ENCODE peak calls at places on chromosomes 11 and 22, in nine cellular contexts. O is upper lobe of left lung, C is breast epithelium, R is esophagus muscularis mucosa, I is prostate gland, B is spleen, Y is endothelial cell of umbilical vein, H is HepG2, J is transverse colon. N is an unnamed sample.

GRCh38 chr11:69552951-69553350 is 71.5 kb downstream of the LINC01488 start:
- DNase-seq in O (no peak), C (peak), R (no peak), I (no peak), B (peak), Y (no peak), H (no peak), J (no peak), N (no peak)

GRCh38 chr11:21895686-21896085 is 297.2 kb upstream of the ANO5 start:
- DNase-seq in O (no peak), C (no peak), R (no peak), I (no peak), B (no peak), Y (no peak), H (no peak), J (no peak), N (no peak)

GRCh38 chr11:44575288-44575672 is 9.8 kb downstream of the CD82 start:
- DNase-seq in O (no peak), C (no peak), R (no peak), I (no peak), B (peak), Y (no peak), H (no peak), J (no peak), N (no peak)

GRCh38 chr22:49522582-49523373 is 304.9 kb downstream of the BRD1 start:
- DNase-seq in O (no peak), C (no peak), R (no peak), I (no peak), B (peak), Y (no peak), H (no peak), J (no peak), N (no peak)

GRCh38 chr11:35932641-35933571 is 11.0 kb upstream of the LDLRAD3 start:
- DNase-seq in O (no peak), C (no peak), R (no peak), I (no peak), B (no peak), Y (no peak), H (no peak), J (no peak), N (no peak)

GRCh38 chr11:62832346-62833234 is at the start of gene TEX54:
- DNase-seq in O (peak), C (peak), R (no peak), I (peak), B (peak), Y (no peak), H (no peak), J (peak), N (peak)

GRCh38 chr11:111047376-111047775 is 198.1 kb upstream of the POU2AF2 start:
- DNase-seq in O (no peak), C (no peak), R (no peak), I (no peak), B (no peak), Y (no peak), H (no peak), J (no peak), N (no peak)

GRCh38 chr11:9302448-9302847 is 11.9 kb downstream of the TMEM41B start:
- DNase-seq in O (no peak), C (no peak), R (peak), I (no peak), B (no peak), Y (no peak), H (no peak), J (no peak), N (no peak)

GRCh38 chr11:50182486-50182885 is 149.8 kb downstream of the OR4C45 start:
- DNase-seq in O (no peak), C (no peak), R (no peak), I (no peak), B (no peak), Y (no peak), H (no peak), J (no peak), N (no peak)

GRCh38 chr22:28976588-28976987 is 85.0 kb downstream of the C22orf31 start:
- DNase-seq in O (no peak), C (no peak), R (no peak), I (no peak), B (no peak), Y (peak), H (no peak), J (no peak), N (no peak)

GRCh38 chr22:20577549-20577975 is 70.2 kb downstream of the MED15 start:
- DNase-seq in O (no peak), C (no peak), R (no peak), I (no peak), B (peak), Y (no peak), H (no peak), J (no peak), N (no peak)
- TF ChIP-seq POLR2A in O (no peak), C (no peak), R (no peak), I (no peak), B (no peak), Y (no peak), H (no peak), J (no peak), N (no peak)

GRCh38 chr11:108591893-108592292 is 1.7 kb downstream of the EXPH5 start:
- DNase-seq in O (no peak), C (no peak), R (no peak), I (no peak), B (no peak), Y (no peak), H (no peak), J (peak), N (no peak)

GRCh38 chr11:108592591-108593213 is 866 bp downstream of the EXPH5 start:
- DNase-seq in O (peak), C (no peak), R (no peak), I (peak), B (peak), Y (no peak), H (no peak), J (peak), N (peak)

GRCh38 chr11:108593214-108593909 is at the start of gene EXPH5:
- DNase-seq in O (peak), C (peak), R (peak), I (peak), B (peak), Y (peak), H (peak), J (peak), N (peak)

GRCh38 chr11:108596701-108597100 is 3.1 kb upstream of the EXPH5 start:
- DNase-seq in O (no peak), C (no peak), R (no peak), I (no peak), B (no peak), Y (no peak), H (no peak), J (no peak), N (no peak)

DNA sequence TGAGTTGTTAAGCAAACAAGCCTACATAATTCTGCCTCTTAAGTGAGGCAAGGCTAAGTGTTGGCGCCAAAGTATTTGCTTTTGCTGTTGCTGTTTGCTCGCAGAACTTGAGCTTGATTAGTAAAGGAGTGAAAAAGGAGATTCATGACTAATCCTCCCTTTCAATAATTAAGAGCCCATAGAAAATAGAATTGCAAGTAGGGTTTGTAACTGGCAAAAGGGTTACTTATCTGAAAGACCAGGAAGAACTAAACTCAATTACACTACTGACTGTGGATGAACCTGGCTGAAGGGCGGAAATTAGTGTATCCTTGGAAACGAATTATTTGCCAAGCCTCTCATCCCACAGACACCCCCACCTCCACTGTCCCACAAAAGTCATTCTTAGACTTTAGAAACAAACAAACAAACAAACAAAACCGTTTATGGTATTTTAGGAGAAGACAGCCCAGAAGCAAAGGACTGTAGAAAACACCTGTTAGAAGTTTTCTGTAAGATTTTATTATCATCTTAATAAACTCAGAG is 404 bp upstream of the EXPH5 start:
- DNase-seq in O (no peak), C (no peak), R (no peak), I (no peak), B (no peak), Y (no peak), H (no peak), J (no peak), N (no peak)
- TF ChIP-seq POLR2AphosphoS5 in O (no peak), C (no peak), R (no peak), I (no peak), B (no peak), Y (no peak), H (no peak), J (no peak), N (no peak)

GRCh38 chr11:64772318-64773018 is 5.9 kb downstream of the SF1 start:
- DNase-seq in O (no peak), C (peak), R (no peak), I (no peak), B (no peak), Y (peak), H (no peak), J (no peak), N (no peak)

GRCh38 chr11:64771861-64772260 is 6.5 kb downstream of the SF1 start:
- DNase-seq in O (no peak), C (no peak), R (no peak), I (no peak), B (no peak), Y (no peak), H (no peak), J (no peak), N (no peak)

GRCh38 chr11:64776425-64776824 is 1.9 kb downstream of the SF1 start:
- DNase-seq in O (no peak), C (no peak), R (no peak), I (no peak), B (no peak), Y (no peak), H (no peak), J (no peak), N (no peak)

GRCh38 chr11:64776875-64777274 is 1.5 kb downstream of the SF1 start:
- DNase-seq in O (no peak), C (no peak), R (no peak), I (no peak), B (peak), Y (no peak), H (no peak), J (no peak), N (no peak)

DNA sequence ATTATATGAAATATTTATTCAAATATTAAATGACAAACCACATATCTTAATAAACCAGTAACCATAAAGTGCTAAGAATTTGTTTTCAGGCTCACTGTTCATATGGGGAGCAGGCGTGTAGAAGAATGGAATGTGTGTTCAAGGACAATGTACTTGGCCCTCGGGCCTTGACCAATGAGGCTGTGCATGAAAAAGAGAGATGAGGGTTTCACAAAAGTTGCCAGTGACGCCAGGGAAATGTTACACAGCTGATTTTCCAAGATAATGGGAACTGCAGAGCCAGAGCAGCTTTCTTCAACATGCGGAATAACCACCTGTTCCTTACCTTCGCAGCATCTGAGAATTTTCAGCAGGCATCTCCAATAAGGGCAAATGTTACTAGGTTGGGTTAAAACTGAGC is 4.2 kb downstream of the SF1 start:
- DNase-seq in O (no peak), C (no peak), R (no peak), I (no peak), B (no peak), Y (no peak), H (no peak), J (no peak), N (no peak)
- TF ChIP-seq POLR2A in O (no peak), C (no peak), R (no peak), I (no peak), B (no peak), Y (no peak), H (no peak), J (no peak), N (no peak)

GRCh38 chr11:75560644-75561043 is 1.4 kb upstream of the SERPINH1 start:
- DNase-seq in O (no peak), C (no peak), R (no peak), I (no peak), B (no peak), Y (no peak), H (no peak), J (no peak), N (no peak)

GRCh38 chr11:75555079-75555811 is 6.8 kb upstream of the SERPINH1 start:
- DNase-seq in O (peak), C (no peak), R (no peak), I (no peak), B (no peak), Y (no peak), H (no peak), J (no peak), N (no peak)

GRCh38 chr11:75554258-75555022 is 7.6 kb upstream of the SERPINH1 start:
- DNase-seq in O (peak), C (peak), R (peak), I (peak), B (no peak), Y (peak), H (peak), J (peak), N (peak)

GRCh38 chr11:75558939-75559843 is 2.9 kb upstream of the SERPINH1 start:
- DNase-seq in O (no peak), C (no peak), R (no peak), I (no peak), B (no peak), Y (peak), H (no peak), J (no peak), N (no peak)

GRCh38 chr11:75557649-75558494 is 4.2 kb upstream of the SERPINH1 start:
- DNase-seq in O (peak), C (no peak), R (no peak), I (peak), B (no peak), Y (peak), H (no peak), J (peak), N (no peak)
- TF ChIP-seq POLR2AphosphoS5 in O (peak), C (no peak), R (peak), I (peak), B (no peak), Y (no peak), H (no peak), J (peak), N (peak)

DNA sequence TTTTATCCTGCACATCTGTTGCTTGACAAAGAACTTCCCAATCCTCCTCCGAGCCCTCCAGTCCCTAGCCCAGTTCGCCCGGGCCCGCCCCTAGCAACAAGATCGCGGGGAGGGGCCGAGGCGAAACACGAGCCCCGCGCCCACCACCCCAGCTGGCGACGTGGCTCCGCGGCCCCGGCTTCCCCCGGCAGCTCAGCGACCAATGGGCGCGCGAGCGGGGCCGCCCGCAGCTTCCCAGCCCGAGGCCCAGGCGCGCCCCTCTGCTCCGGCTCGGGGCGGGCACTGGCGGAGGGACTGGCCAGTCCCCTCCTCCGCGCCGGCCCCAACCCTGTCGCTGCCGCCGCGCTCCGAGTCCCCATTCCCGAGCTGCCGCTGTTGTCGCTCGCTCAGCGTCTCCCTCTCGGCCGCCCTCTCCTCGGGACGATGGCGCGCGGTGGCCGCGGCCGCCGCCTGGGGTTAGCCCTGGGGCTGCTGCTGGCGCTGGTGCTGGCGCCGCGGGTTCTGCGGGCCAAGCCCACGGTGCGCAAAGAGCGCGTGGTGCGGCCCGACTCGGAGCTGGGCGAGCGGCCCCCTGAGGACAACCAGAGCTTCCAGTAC is at the start of gene RCN1:
- DNase-seq in O (peak), C (peak), R (no peak), I (peak), B (peak), Y (peak), H (peak), J (peak), N (peak)
- TF ChIP-seq POLR2A in O (peak), C (no peak), R (no peak), I (peak), B (no peak), Y (peak), H (no peak), J (peak), N (no peak)

GRCh38 chr11:72821221-72821919 is 7.2 kb downstream of the ATG16L2 start:
- DNase-seq in O (peak), C (no peak), R (no peak), I (no peak), B (no peak), Y (no peak), H (no peak), J (peak), N (peak)
- TF ChIP-seq POLR2AphosphoS5 in O (no peak), C (no peak), R (no peak), I (no peak), B (no peak), Y (no peak), H (no peak), J (no peak), N (no peak)

DNA sequence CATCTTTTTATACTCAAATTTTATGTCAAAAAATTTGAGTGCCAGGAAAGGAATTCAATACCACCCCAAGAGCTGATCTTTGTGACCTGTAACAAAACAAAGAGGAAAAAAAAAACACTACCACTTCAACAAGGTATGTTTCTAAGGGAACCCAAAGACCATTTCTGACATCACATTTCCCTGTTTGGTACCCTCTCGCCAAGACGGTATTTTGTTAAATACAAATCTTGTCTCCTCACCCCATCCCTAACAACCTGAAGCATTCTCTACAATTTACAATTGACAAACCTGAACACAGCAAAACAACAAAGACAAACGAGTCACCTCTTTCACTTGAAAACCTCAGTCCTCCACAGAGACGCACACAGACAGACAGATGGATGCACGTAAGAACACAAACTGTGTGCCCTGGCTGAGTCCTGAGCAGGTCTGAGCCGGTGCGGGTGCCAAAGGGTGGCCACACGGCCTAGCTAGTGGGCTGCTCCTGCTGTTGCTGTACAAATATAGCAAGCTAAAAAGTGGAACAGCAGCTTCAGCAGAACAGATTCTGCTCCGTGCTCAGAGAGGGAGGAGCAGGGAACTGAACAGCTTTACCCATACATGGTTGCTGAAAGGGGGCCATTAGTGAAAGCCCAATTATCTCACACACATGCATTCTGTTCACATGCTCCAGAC is 28.6 kb downstream of the CELF1 start:
- DNase-seq in O (peak), C (no peak), R (no peak), I (peak), B (no peak), Y (peak), H (no peak), J (no peak), N (peak)
- TF ChIP-seq POLR2A in O (no peak), C (no peak), R (no peak), I (no peak), B (no peak), Y (no peak), H (no peak), J (no peak), N (no peak)

DNA sequence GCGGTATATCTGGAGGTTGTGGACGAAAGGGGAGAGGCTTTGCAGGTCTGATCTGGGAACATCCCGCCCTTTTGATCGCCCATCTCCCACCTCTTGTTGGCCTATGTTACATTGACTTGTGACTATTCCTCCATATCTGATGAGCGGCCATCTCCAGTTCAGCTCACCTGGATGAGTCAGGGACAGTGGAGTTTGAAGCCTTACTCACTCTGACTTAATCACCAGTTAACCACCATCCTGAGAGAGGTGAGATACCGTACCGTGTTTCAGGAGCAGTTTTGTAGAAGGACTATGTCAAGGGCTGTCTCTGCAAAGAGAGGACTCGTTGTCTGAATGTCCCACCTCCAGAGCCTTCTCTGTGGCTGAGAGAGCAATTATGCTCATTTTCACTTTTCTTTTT is 771.7 kb downstream of the NTM start:
- DNase-seq in O (no peak), C (no peak), R (no peak), I (no peak), B (no peak), Y (no peak), H (no peak), J (no peak), N (no peak)
- TF ChIP-seq POLR2AphosphoS5 in O (no peak), C (no peak), R (no peak), I (no peak), B (no peak), Y (no peak), H (no peak), J (no peak), N (no peak)

GRCh38 chr11:118623291-118623655 is 15.9 kb downstream of the PHLDB1 start:
- DNase-seq in O (no peak), C (peak), R (no peak), I (peak), B (peak), Y (peak), H (peak), J (no peak), N (no peak)

GRCh38 chr11:118620529-118621070 is 13.2 kb downstream of the PHLDB1 start:
- DNase-seq in O (peak), C (no peak), R (no peak), I (no peak), B (peak), Y (no peak), H (peak), J (no peak), N (no peak)

GRCh38 chr11:118621898-118622375 is 14.5 kb downstream of the PHLDB1 start:
- DNase-seq in O (no peak), C (no peak), R (no peak), I (no peak), B (peak), Y (peak), H (no peak), J (no peak), N (no peak)

GRCh38 chr11:118621071-118621815 is 13.8 kb downstream of the PHLDB1 start:
- DNase-seq in O (peak), C (peak), R (peak), I (peak), B (peak), Y (peak), H (peak), J (peak), N (peak)

GRCh38 chr11:118622376-118623290 is 15.2 kb downstream of the PHLDB1 start:
- DNase-seq in O (no peak), C (peak), R (no peak), I (peak), B (peak), Y (peak), H (no peak), J (no peak), N (no peak)
- TF ChIP-seq POLR2A in O (no peak), C (no peak), R (no peak), I (no peak), B (no peak), Y (peak), H (no peak), J (no peak), N (no peak)

GRCh38 chr11:95254139-95254704 is 23.2 kb upstream of the SESN3 start:
- DNase-seq in O (no peak), C (peak), R (peak), I (peak), B (peak), Y (peak), H (peak), J (peak), N (peak)
- TF ChIP-seq POLR2AphosphoS5 in O (no peak), C (no peak), R (peak), I (peak), B (peak), Y (no peak), H (no peak), J (peak), N (peak)

N was measured in stomach.